ENCODE peak calls at places on chromosome 17, in four cellular contexts. F is SK-N-SH, E is astrocyte, H is fibroblast of mammary gland. M is an unnamed sample.

GRCh38 chr17:64736804-64737492 is 74.8 kb upstream of the SMURF2 start:
- DNase-seq in F (peak), E (peak), H (peak), M (no peak)

GRCh38 chr17:77363821-77364361 is 223.1 kb downstream of the SEC14L1 start:
- DNase-seq in F (peak), E (peak), H (peak), M (no peak)

GRCh38 chr17:77318491-77319210 is 177.9 kb downstream of the SEC14L1 start:
- DNase-seq in F (peak), E (no peak), H (peak), M (no peak)

GRCh38 chr17:6388416-6388815 is 46.5 kb downstream of the AIPL1 start:
- DNase-seq in F (no peak), E (no peak), H (no peak), M (no peak)

GRCh38 chr17:82241926-82242697 is 13.3 kb downstream of the SLC16A3 start:
- DNase-seq in F (peak), E (no peak), H (peak), M (no peak)

GRCh38 chr17:78862073-78863023 is 21.7 kb upstream of the USP36 start:
- DNase-seq in F (no peak), E (peak), H (peak), M (peak)

GRCh38 chr17:12821376-12821940 is 32.2 kb downstream of the ARHGAP44 start:
- DNase-seq in F (no peak), E (no peak), H (peak), M (no peak)

GRCh38 chr17:28405632-28406477 is at the start of gene SLC46A1:
- DNase-seq in F (peak), E (no peak), H (peak), M (peak)

GRCh38 chr17:73191443-73192218 is 1.2 kb upstream of the COG1 start:
- DNase-seq in F (peak), E (peak), H (peak), M (peak)

DNA sequence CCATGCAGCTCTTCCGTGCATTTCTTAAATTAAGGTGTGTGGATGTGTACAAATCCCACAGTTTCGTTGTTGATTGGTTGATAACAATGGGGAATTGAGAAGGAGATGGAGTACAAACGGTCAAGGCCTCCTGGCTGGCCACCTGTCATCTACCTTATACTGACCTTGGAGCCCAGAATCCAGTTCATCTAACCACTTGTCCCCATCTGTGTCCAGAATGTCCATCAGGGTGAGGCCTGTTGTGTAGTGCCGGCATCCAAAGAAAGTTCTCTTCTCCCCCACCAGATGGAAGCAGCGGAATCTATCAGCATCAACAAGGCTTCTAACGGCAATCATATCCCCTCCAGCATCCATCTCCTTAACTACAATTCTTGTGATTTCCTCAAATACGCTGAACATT is 1.5 kb downstream of the GSDMB start:
- DNase-seq in F (no peak), E (no peak), H (peak), M (no peak)
- TF ChIP-seq CTCF in F (no peak), E (no peak), H (peak), M (no peak)

DNA sequence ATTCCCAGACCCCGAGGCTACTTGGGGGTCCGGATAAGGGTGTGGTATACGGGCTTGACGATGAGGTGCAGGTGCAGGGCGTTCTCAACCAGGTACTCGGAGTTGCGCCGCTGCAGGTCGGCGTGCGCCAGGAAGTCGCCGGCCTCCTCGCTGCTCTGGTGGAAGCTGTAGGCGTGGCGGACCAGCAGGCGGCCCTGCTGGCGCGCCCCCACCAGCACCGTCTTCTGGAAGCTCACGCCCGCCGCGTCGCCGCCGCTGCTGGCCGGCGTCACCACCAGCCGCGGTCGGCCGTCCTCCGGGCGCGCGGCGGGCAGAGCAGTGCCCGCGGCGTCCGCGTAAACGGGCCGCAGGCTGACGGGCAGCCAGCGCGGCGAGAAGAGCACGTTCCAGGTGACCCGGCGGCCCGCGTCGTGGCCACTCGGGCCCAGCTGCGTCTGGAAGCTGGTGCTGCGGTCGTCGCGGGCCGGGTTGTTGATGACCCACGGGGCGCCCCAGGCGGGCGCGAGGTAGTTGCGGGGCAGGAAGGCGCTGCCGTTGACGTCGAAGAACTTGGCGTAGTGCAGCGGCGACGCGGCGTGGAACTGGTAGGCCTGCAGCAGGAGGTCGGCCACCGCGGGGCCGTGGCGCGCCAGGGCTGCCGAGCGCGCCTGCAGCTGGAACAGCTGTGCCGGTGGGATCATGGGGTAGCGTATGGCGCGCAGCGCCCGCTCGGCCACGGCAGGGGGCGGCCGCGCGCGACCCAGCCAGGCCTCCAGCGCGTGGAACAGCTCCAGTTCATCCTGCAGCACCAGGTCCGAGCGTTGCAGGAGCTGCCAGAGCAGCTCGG is 4.8 kb downstream of the BTBD17 start:
- DNase-seq in F (no peak), E (no peak), H (no peak), M (no peak)
- TF ChIP-seq CTCF in F (no peak), E (no peak), H (no peak), M (no peak)

GRCh38 chr17:17121162-17121561 is 78.9 kb downstream of the MPRIP start:
- DNase-seq in F (no peak), E (no peak), H (no peak), M (no peak)
- TF ChIP-seq CTCF in F (no peak), E (no peak), H (no peak), M (no peak)

GRCh38 chr17:54977744-54978143 is 9.2 kb downstream of the STXBP4 start:
- DNase-seq in F (no peak), E (no peak), H (no peak), M (no peak)
- TF ChIP-seq CTCF in F (no peak), E (no peak), H (no peak), M (no peak)

GRCh38 chr17:42751628-42752027 is 6.8 kb upstream of the EZH1 start:
- DNase-seq in F (no peak), E (no peak), H (no peak), M (no peak)
- TF ChIP-seq CTCF in F (no peak), E (no peak), H (no peak), M (no peak)

GRCh38 chr17:66302761-66303626 is 581 bp downstream of the PRKCA start:
- DNase-seq in F (peak), E (peak), H (peak), M (peak)
- TF ChIP-seq CTCF in F (no peak), E (no peak), H (no peak), M (no peak)

GRCh38 chr17:4607773-4608187 is 23.5 kb downstream of the SMTNL2 start:
- DNase-seq in F (no peak), E (peak), H (peak), M (peak)
- TF ChIP-seq CTCF in F (no peak), E (no peak), H (no peak), M (no peak)

GRCh38 chr17:34517406-34517805 is 62.0 kb upstream of the TMEM132E start:
- DNase-seq in F (no peak), E (no peak), H (no peak), M (no peak)

DNA sequence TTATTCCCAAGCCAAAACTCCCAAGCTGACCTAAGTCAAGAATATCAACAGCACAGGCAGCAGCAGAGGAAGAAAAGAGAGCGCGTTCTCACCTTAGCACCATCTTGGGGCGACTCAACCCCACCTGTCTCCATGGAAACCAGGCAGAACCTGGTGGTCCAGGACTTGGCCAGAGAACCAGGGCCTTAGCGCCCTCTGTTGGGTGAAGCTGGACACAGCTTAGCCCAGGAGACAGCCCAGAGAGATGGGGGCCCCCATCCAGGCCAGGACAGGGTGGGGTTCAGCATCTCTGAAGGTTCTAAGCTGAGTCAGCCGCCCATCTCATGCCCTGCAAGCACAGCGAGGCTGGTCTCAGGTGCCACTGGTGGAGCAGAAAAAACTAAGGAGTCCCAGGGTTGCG is 60.1 kb upstream of the TMEM132E start:
- DNase-seq in F (peak), E (no peak), H (peak), M (no peak)
- TF ChIP-seq CTCF in F (peak), E (no peak), H (peak), M (peak)